ENCODE peak calls at places on chromosomes 2 and 18, in four cellular contexts. S is right cardiac atrium, J is choroid plexus epithelial cell, Z is heart right ventricle. V is an unnamed sample.

GRCh38 chr18:57533901-57534300 is 52.6 kb downstream of the FECH start:
- DNase-seq in Z (no peak), S (no peak), J (no peak), V (no peak)

GRCh38 chr2:209389124-209389523 is 34.7 kb upstream of the MAP2 start:
- DNase-seq in J (no peak), S (no peak), Z (no peak), V (no peak)

GRCh38 chr2:237799060-237799428 is 465 bp downstream of the RBM44 start:
- DNase-seq in Z (no peak), S (no peak), J (no peak), V (no peak)

GRCh38 chr2:72681016-72681995 is 144.5 kb downstream of the EXOC6B start:
- DNase-seq in S (no peak), Z (no peak), J (peak; percentile 27), V (no peak)

GRCh38 chr2:31196622-31197021 is 20.7 kb downstream of the CAPN14 start:
- DNase-seq in S (no peak), Z (no peak), J (no peak), V (no peak)

GRCh38 chr2:188326290-188326668 is 34.6 kb downstream of the GULP1 start:
- DNase-seq in Z (no peak), J (no peak), S (no peak), V (no peak)

GRCh38 chr2:72579595-72580180 is 246.1 kb downstream of the EXOC6B start:
- DNase-seq in J (peak; percentile 76), S (no peak), Z (no peak), V (peak; percentile 64)

GRCh38 chr18:49048361-49048760 is 97.6 kb upstream of the SMAD7 start:
- DNase-seq in J (peak; percentile 82), S (no peak), Z (no peak), V (peak; percentile 69)

GRCh38 chr2:33236457-33236856 is 240.0 kb upstream of the RASGRP3 start:
- DNase-seq in Z (no peak), J (peak; percentile 84), S (no peak), V (peak; percentile 88)

GRCh38 chr2:105325389-105325963 is 4.1 kb downstream of the TGFBRAP1 start:
- DNase-seq in Z (no peak), J (peak; percentile 78), S (no peak), V (peak; percentile 56)

GRCh38 chr2:18245375-18245774 is 315.1 kb downstream of the RDH14 start:
- DNase-seq in J (no peak), S (no peak), Z (no peak), V (no peak)

GRCh38 chr2:207397917-207398655 is 131.7 kb upstream of the CREB1 start:
- DNase-seq in Z (no peak), S (no peak), J (no peak), V (no peak)

GRCh38 chr2:170660406-170660805 is 54.7 kb upstream of the SP5 start:
- DNase-seq in J (peak; percentile 64), Z (no peak), S (no peak), V (peak; percentile 26)

GRCh38 chr18:79315589-79315988 is 80.1 kb upstream of the NFATC1 start:
- DNase-seq in S (no peak), J (no peak), Z (no peak), V (no peak)

GRCh38 chr18:58805482-58806187 is 59.0 kb upstream of the ZNF532 start:
- DNase-seq in S (no peak), Z (no peak), J (no peak), V (no peak)

GRCh38 chr2:26292646-26293045 is 47.9 kb downstream of the HADHB start:
- DNase-seq in S (no peak), J (peak; percentile 59), Z (no peak), V (peak; percentile 67)

GRCh38 chr2:44051948-44052347 is 56.2 kb upstream of the LRPPRC start:
- DNase-seq in J (no peak), S (no peak), Z (no peak), V (no peak)

GRCh38 chr2:12303181-12304030 is 413.3 kb upstream of the TRIB2 start:
- DNase-seq in J (peak; percentile 99), S (no peak), Z (no peak), V (peak; percentile 96)

GRCh38 chr18:58118510-58118909 is 74.5 kb downstream of the NEDD4L start:
- DNase-seq in S (no peak), Z (no peak), J (no peak), V (no peak)

GRCh38 chr2:178860551-178860950 is 53.3 kb upstream of the TTN start:
- DNase-seq in Z (peak; percentile 25), S (peak; percentile 77), J (peak; percentile 68), V (peak; percentile 61)

GRCh38 chr18:59517446-59518171 is 158.5 kb upstream of the LMAN1 start:
- DNase-seq in J (peak; percentile 37), S (no peak), Z (no peak), V (peak; percentile 22)

GRCh38 chr2:177599072-177599688 is 206.6 kb downstream of the AGPS start:
- DNase-seq in S (no peak), Z (no peak), J (no peak), V (no peak)

GRCh38 chr2:66581461-66582363 is 146.8 kb downstream of the MEIS1 start:
- DNase-seq in J (no peak), S (no peak), Z (peak; percentile 17), V (no peak)

GRCh38 chr2:99066602-99067001 is 74.9 kb upstream of the C2orf15 start:
- DNase-seq in Z (no peak), J (peak; percentile 80), S (no peak), V (peak; percentile 43)

GRCh38 chr18:56026505-56026904 is 438.5 kb upstream of the TCF4 start:
- DNase-seq in Z (no peak), S (no peak), J (no peak), V (no peak)

GRCh38 chr2:216465580-216466197 is 33.0 kb upstream of the RPL37A start:
- DNase-seq in S (no peak), J (no peak), Z (no peak), V (peak; percentile 28)

GRCh38 chr2:7774481-7774880 is 857.3 kb downstream of the RNF144A start:
- DNase-seq in J (no peak), Z (no peak), S (no peak), V (no peak)

GRCh38 chr2:148303166-148303565 is 282.3 kb downstream of the MBD5 start:
- DNase-seq in Z (no peak), J (peak; percentile 69), S (no peak), V (no peak)

GRCh38 chr18:55473534-55473933 is 114.5 kb downstream of the TCF4 start:
- DNase-seq in Z (no peak), S (no peak), J (no peak), V (no peak)

GRCh38 chr2:28163627-28164279 is 228.9 kb upstream of the FOSL2 start:
- DNase-seq in S (no peak), J (no peak), Z (no peak), V (peak; percentile 16)

GRCh38 chr2:209456489-209456888 is 32.6 kb downstream of the MAP2 start:
- DNase-seq in Z (no peak), J (no peak), S (no peak), V (no peak)

GRCh38 chr2:111007757-111008688 is 112.7 kb upstream of the BCL2L11 start:
- DNase-seq in Z (no peak), S (no peak), J (no peak), V (no peak)

GRCh38 chr2:218717262-218717661 is 6.6 kb downstream of the TTLL4 start:
- DNase-seq in Z (no peak), S (no peak), J (peak; percentile 48), V (no peak)
- H3K4me3 ChIP-seq in Z (no peak overlapping the region), S (no peak overlapping the region), J (no peak overlapping the region), V (no peak overlapping the region)

GRCh38 chr2:226733927-226734564 is 65.6 kb downstream of the IRS1 start:
- DNase-seq in S (no peak), Z (no peak), J (no peak), V (no peak)

GRCh38 chr2:226730487-226730886 is 69.1 kb downstream of the IRS1 start:
- DNase-seq in S (no peak), Z (no peak), J (peak; percentile 53), V (peak; percentile 28)

GRCh38 chr2:226732478-226733188 is 67.0 kb downstream of the IRS1 start:
- DNase-seq in Z (no peak), J (no peak), S (no peak), V (no peak)

GRCh38 chr2:226736391-226736790 is 63.2 kb downstream of the IRS1 start:
- DNase-seq in S (no peak), Z (no peak), J (no peak), V (no peak)

DNA sequence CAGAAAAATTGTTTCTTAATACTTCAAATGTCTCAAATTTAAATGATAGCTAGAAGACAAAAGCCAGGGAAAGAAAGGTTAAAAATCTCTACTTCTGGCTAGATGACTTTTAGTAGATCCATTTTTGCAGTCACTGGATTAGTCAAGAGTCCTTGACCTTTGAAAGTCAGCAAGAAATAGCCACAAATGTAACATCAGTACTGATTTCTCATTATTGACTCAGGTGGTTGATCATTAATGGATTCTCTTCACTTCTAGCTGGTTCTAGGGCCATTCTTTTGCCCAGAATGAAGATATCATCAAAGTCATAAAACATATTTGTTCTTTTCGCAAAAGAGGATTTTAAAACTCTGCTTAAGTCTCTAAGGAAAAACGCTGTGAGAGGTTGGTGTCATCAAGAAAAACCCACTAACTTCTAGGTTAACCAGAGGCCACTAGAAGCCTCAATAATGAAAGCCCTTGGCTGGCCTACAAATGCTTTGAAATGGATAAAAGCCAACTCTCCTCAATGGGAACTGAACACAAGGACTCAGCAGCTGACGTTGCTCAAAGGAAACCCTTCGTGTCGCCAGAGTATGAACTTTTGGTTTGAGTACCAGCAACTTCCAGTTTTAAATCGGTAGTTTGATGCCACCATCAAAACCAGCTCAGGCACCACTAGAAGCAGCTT is 66.3 kb downstream of the IRS1 start:
- DNase-seq in S (no peak), J (no peak), Z (no peak), V (peak; percentile 31)
- H3K4me3 ChIP-seq in S (no peak overlapping the region), J (no peak overlapping the region), Z (no peak overlapping the region), V (no peak overlapping the region)

GRCh38 chr2:113273031-113273551 is 5.6 kb downstream of the PAX8 start:
- DNase-seq in S (no peak), J (peak; percentile 83), Z (no peak), V (peak; percentile 23)
- H3K4me3 ChIP-seq in S (no peak overlapping the region), J (no peak overlapping the region), Z (no peak overlapping the region), V (no peak overlapping the region)

DNA sequence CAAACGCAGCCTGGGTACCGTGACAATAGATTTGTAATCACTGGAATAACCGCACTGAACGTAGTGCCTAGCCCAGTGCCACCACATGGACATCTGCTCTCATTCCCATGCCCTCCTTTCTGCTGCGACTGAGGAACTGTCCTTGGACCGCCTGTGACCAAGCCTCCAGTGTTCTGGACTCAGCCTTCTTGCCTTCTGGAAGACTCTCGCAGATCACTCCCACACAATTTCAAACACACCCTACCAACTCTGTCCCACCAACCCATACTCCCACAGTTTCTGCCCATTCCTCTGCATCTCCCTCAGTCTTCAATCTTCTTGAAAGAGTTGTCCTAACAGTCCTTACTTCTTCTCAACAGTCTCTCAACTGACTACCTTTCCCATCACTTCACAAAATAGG is 2.1 kb downstream of the RNF149 start:
- DNase-seq in S (no peak), J (no peak), Z (no peak), V (no peak)
- H3K4me3 ChIP-seq in S (peak overlapping the region; percentile 70), J (peak overlapping the region; percentile 85), Z (peak overlapping the region; percentile 99), V (peak overlapping the region; percentile 85)

GRCh38 chr18:63961430-63961980 is 8.4 kb upstream of the SERPINB8 start:
- DNase-seq in Z (no peak), J (no peak), S (no peak), V (no peak)
- H3K4me3 ChIP-seq in Z (no peak overlapping the region), J (no peak overlapping the region), S (no peak overlapping the region), V (no peak overlapping the region)

GRCh38 chr2:109615637-109616144 is 1.5 kb downstream of the SOWAHC start:
- DNase-seq in J (no peak), Z (no peak), S (no peak), V (no peak)
- H3K4me3 ChIP-seq in J (peak overlapping the region; percentile 65), Z (peak overlapping the region; percentile 75), S (no peak overlapping the region), V (peak overlapping the region; percentile 53)

GRCh38 chr18:35231052-35231451 is 9.8 kb upstream of the ZNF397 start:
- DNase-seq in S (peak; percentile 90), Z (peak; percentile 68), J (peak; percentile 83), V (peak; percentile 70)
- H3K4me3 ChIP-seq in S (peak overlapping the region; percentile 40), Z (no peak overlapping the region), J (peak overlapping the region; percentile 29), V (no peak overlapping the region)

GRCh38 chr2:231297108-231297908 is 98.2 kb upstream of the B3GNT7 start:
- DNase-seq in J (peak; percentile 74), Z (peak; percentile 60), S (peak; percentile 85), V (peak; percentile 51)
- H3K4me3 ChIP-seq in J (no peak overlapping the region), Z (no peak overlapping the region), S (no peak overlapping the region), V (no peak overlapping the region)

V was measured in fibroblast of mammary gland.